ENCODE peak calls at places on chromosomes 4 and X, in seven cellular contexts. J, B, S, L, H, X and O are unnamed samples.

GRCh38 chr4:43619219-43619618 is 726.7 kb downstream of the GRXCR1 start:
- DNase-seq in L (no peak), H (no peak), S (peak; percentile 58), J (no peak), B (no peak), X (no peak), O (no peak)

GRCh38 chr4:151227731-151228130 is 49.2 kb upstream of the PRSS48 start:
- DNase-seq in S (peak; percentile 99), H (peak; percentile 75), J (no peak), X (no peak), L (no peak), B (peak; percentile 60), O (no peak)

GRCh38 chr4:139988863-139989765 is 164.9 kb downstream of the MAML3 start:
- DNase-seq in X (peak; percentile 2), H (no peak), B (peak; percentile 77), J (no peak), L (no peak), S (peak; percentile 97), O (no peak)

GRCh38 chrX:123859409-123859827 is 435 bp upstream of the XIAP start:
- DNase-seq in L (no peak), J (peak; percentile 57), S (peak; percentile 56), H (peak; percentile 84), X (no peak), B (no peak), O (peak; percentile 74)

GRCh38 chr4:79863333-79863732 is 209.7 kb downstream of the ANTXR2 start:
- DNase-seq in H (no peak), L (no peak), X (no peak), B (no peak), S (no peak), J (no peak), O (no peak)

GRCh38 chr4:111854494-111855087 is 290.7 kb upstream of the FAM241A start:
- DNase-seq in X (no peak), H (no peak), S (peak; percentile 49), L (no peak), J (no peak), B (peak; percentile 9), O (no peak)

GRCh38 chrX:111490683-111491082 is 20.8 kb upstream of the SERTM2 start:
- DNase-seq in S (no peak), L (no peak), B (no peak), X (no peak), H (no peak), J (peak; percentile 58), O (no peak)

GRCh38 chr4:90318208-90318607 is 191.0 kb downstream of the CCSER1 start:
- DNase-seq in S (peak; percentile 67), L (no peak), J (no peak), B (no peak), H (no peak), X (no peak), O (no peak)

GRCh38 chrX:14630724-14631123 is 101.4 kb downstream of the GLRA2 start:
- DNase-seq in J (no peak), B (no peak), S (peak; percentile 1), X (no peak), H (no peak), L (no peak), O (no peak)

GRCh38 chr4:111323496-111323895 is 700.6 kb upstream of the PITX2 start:
- DNase-seq in B (peak; percentile 60), H (no peak), L (no peak), S (peak; percentile 38), J (no peak), X (no peak), O (no peak)

GRCh38 chr4:146222313-146222712 is 8.0 kb downstream of the REELD1 start:
- DNase-seq in S (peak; percentile 71), B (peak; percentile 73), L (no peak), J (no peak), H (no peak), X (no peak), O (no peak)

GRCh38 chrX:38109042-38109904 is 102.9 kb downstream of the SYTL5 start:
- DNase-seq in H (no peak), B (no peak), J (peak; percentile 52), S (no peak), X (no peak), L (no peak), O (no peak)

GRCh38 chr4:182105416-182105815 is 137.8 kb upstream of the TENM3 start:
- DNase-seq in H (no peak), J (no peak), B (no peak), S (no peak), L (no peak), X (no peak), O (no peak)

GRCh38 chr4:81601270-81601694 is 129.6 kb upstream of the RASGEF1B start:
- DNase-seq in H (no peak), S (no peak), B (no peak), L (no peak), J (no peak), X (no peak), O (no peak)

GRCh38 chrX:72019487-72019886 is 108.8 kb downstream of the NHSL2 start:
- DNase-seq in S (no peak), X (no peak), B (no peak), J (no peak), H (no peak), L (no peak), O (no peak)

GRCh38 chr4:37976991-37977470 is 16.8 kb downstream of the PTTG2 start:
- DNase-seq in X (peak; percentile 50), S (no peak), H (peak; percentile 87), L (peak; percentile 34), B (peak; percentile 59), J (peak; percentile 13), O (peak; percentile 86)

GRCh38 chr4:159369256-159369655 is 266.4 kb downstream of the RAPGEF2 start:
- DNase-seq in X (no peak), B (no peak), J (no peak), S (no peak), H (no peak), L (no peak), O (no peak)

GRCh38 chr4:22019676-22020075 is 71.1 kb upstream of the KCNIP4 start:
- DNase-seq in B (no peak), X (no peak), J (no peak), H (no peak), L (no peak), S (peak; percentile 5), O (no peak)